ENCODE peak calls at places on chromosomes 6 and 20, in seven cellular contexts. One of them, this sample, is unnamed.

GRCh38 chr20:33839591-33839990 is 28.4 kb downstream of the CHMP4B start:
- DNase-seq in osteocyte: no peak
- DNase-seq in NCI-H1417: no peak
- DNase-seq in KBM-7: no peak
- DNase-seq in HFFc6: no peak
- DNase-seq in T-helper 9 cell: no peak
- DNase-seq in A673: no peak
- DNase-seq in this sample: peak; percentile 82

GRCh38 chr6:37024665-37025337 is 19.3 kb downstream of the FGD2 start:
- DNase-seq in osteocyte: no peak
- DNase-seq in NCI-H1417: no peak
- DNase-seq in KBM-7: no peak
- DNase-seq in HFFc6: peak; percentile 19
- DNase-seq in T-helper 9 cell: no peak
- DNase-seq in A673: peak; percentile 27
- DNase-seq in this sample: no peak

GRCh38 chr6:159557046-159557445 is 136.0 kb downstream of the SOD2 start:
- DNase-seq in osteocyte: no peak
- DNase-seq in NCI-H1417: no peak
- DNase-seq in KBM-7: no peak
- DNase-seq in HFFc6: no peak
- DNase-seq in T-helper 9 cell: no peak
- DNase-seq in A673: no peak
- DNase-seq in this sample: no peak

GRCh38 chr6:11609324-11610071 is 71.9 kb downstream of the TMEM170B start:
- DNase-seq in osteocyte: peak; percentile 89
- DNase-seq in NCI-H1417: no peak
- DNase-seq in KBM-7: no peak
- DNase-seq in HFFc6: peak; percentile 94
- DNase-seq in T-helper 9 cell: no peak
- DNase-seq in A673: peak; percentile 55
- DNase-seq in this sample: peak; percentile 54

GRCh38 chr6:104182811-104183210 is 676.9 kb downstream of the HACE1 start:
- DNase-seq in osteocyte: no peak
- DNase-seq in NCI-H1417: no peak
- DNase-seq in KBM-7: no peak
- DNase-seq in HFFc6: no peak
- DNase-seq in T-helper 9 cell: no peak
- DNase-seq in A673: no peak
- DNase-seq in this sample: no peak

GRCh38 chr6:101490857-101491256 is 97.3 kb downstream of the GRIK2 start:
- DNase-seq in osteocyte: no peak
- DNase-seq in NCI-H1417: no peak
- DNase-seq in KBM-7: no peak
- DNase-seq in HFFc6: no peak
- DNase-seq in T-helper 9 cell: no peak
- DNase-seq in A673: no peak
- DNase-seq in this sample: no peak

GRCh38 chr6:37313698-37314097 is 40.1 kb upstream of the RNF8 start:
- DNase-seq in osteocyte: no peak
- DNase-seq in NCI-H1417: no peak
- DNase-seq in KBM-7: no peak
- DNase-seq in HFFc6: no peak
- DNase-seq in T-helper 9 cell: no peak
- DNase-seq in A673: no peak
- DNase-seq in this sample: no peak

GRCh38 chr20:41475507-41475906 is 108.9 kb upstream of the EMILIN3 start:
- DNase-seq in osteocyte: no peak
- DNase-seq in NCI-H1417: no peak
- DNase-seq in KBM-7: no peak
- DNase-seq in HFFc6: no peak
- DNase-seq in T-helper 9 cell: no peak
- DNase-seq in A673: no peak
- DNase-seq in this sample: no peak

GRCh38 chr6:21508753-21509152 is 84.8 kb upstream of the SOX4 start:
- DNase-seq in osteocyte: no peak
- DNase-seq in NCI-H1417: no peak
- DNase-seq in KBM-7: no peak
- DNase-seq in HFFc6: no peak
- DNase-seq in T-helper 9 cell: no peak
- DNase-seq in A673: no peak
- DNase-seq in this sample: no peak

GRCh38 chr6:137044366-137045220 is at the start of gene IL20RA:
- DNase-seq in osteocyte: no peak
- DNase-seq in NCI-H1417: peak; percentile 94
- DNase-seq in KBM-7: no peak
- DNase-seq in HFFc6: no peak
- DNase-seq in T-helper 9 cell: peak; percentile 4
- DNase-seq in A673: no peak
- DNase-seq in this sample: peak; percentile 36

GRCh38 chr6:15460110-15460727 is 202.6 kb downstream of the DTNBP1 start:
- DNase-seq in osteocyte: no peak
- DNase-seq in NCI-H1417: no peak
- DNase-seq in KBM-7: no peak
- DNase-seq in HFFc6: no peak
- DNase-seq in T-helper 9 cell: no peak
- DNase-seq in A673: no peak
- DNase-seq in this sample: no peak

GRCh38 chr6:14673201-14673600 is 555.6 kb downstream of the CD83 start:
- DNase-seq in osteocyte: no peak
- DNase-seq in NCI-H1417: no peak
- DNase-seq in KBM-7: no peak
- DNase-seq in HFFc6: peak; percentile 27
- DNase-seq in T-helper 9 cell: no peak
- DNase-seq in A673: no peak
- DNase-seq in this sample: no peak

GRCh38 chr6:159126590-159126989 is 42.6 kb upstream of the FNDC1 start:
- DNase-seq in osteocyte: no peak
- DNase-seq in NCI-H1417: no peak
- DNase-seq in KBM-7: no peak
- DNase-seq in HFFc6: no peak
- DNase-seq in T-helper 9 cell: no peak
- DNase-seq in A673: no peak
- DNase-seq in this sample: no peak